ENCODE peak calls at places on chromosomes 5 and 9, in six cellular contexts. One of them, this sample, is unnamed.

GRCh38 chr5:53820802-53821171 is 260.3 kb downstream of the NDUFS4 start:
- DNase-seq in CD8-positive, alpha-beta T cell: no peak
- DNase-seq in cardiac muscle cell: no peak
- DNase-seq in A549: no peak
- DNase-seq in ovary: no peak
- DNase-seq in heart left ventricle: no peak
- DNase-seq in this sample: no peak

GRCh38 chr5:176781638-176782570 is 28.5 kb upstream of the UNC5A start:
- DNase-seq in CD8-positive, alpha-beta T cell: no peak
- DNase-seq in cardiac muscle cell: no peak
- DNase-seq in A549: no peak
- DNase-seq in ovary: no peak
- DNase-seq in heart left ventricle: no peak
- DNase-seq in this sample: no peak

GRCh38 chr5:10330511-10331105 is 22.9 kb upstream of the MARCHF6 start:
- DNase-seq in CD8-positive, alpha-beta T cell: no peak
- DNase-seq in cardiac muscle cell: no peak
- DNase-seq in A549: no peak
- DNase-seq in ovary: no peak
- DNase-seq in heart left ventricle: no peak
- DNase-seq in this sample: no peak

GRCh38 chr9:136285501-136286358 is 18.2 kb downstream of the CCDC187 start:
- DNase-seq in CD8-positive, alpha-beta T cell: no peak
- DNase-seq in cardiac muscle cell: no peak
- DNase-seq in A549: no peak
- DNase-seq in ovary: no peak
- DNase-seq in heart left ventricle: peak; percentile 51
- DNase-seq in this sample: no peak

GRCh38 chr9:279674-280073 is 65.0 kb downstream of the DOCK8 start:
- DNase-seq in CD8-positive, alpha-beta T cell: no peak
- DNase-seq in cardiac muscle cell: no peak
- DNase-seq in A549: no peak
- DNase-seq in ovary: no peak
- DNase-seq in heart left ventricle: no peak
- DNase-seq in this sample: no peak

GRCh38 chr5:159814810-159815585 is 101.3 kb upstream of the ADRA1B start:
- DNase-seq in CD8-positive, alpha-beta T cell: no peak
- DNase-seq in cardiac muscle cell: no peak
- DNase-seq in A549: peak; percentile 57
- DNase-seq in ovary: no peak
- DNase-seq in heart left ventricle: no peak
- DNase-seq in this sample: no peak

GRCh38 chr9:7879551-7880245 is 80.1 kb upstream of the DMAC1 start:
- DNase-seq in CD8-positive, alpha-beta T cell: no peak
- DNase-seq in cardiac muscle cell: no peak
- DNase-seq in A549: no peak
- DNase-seq in ovary: no peak
- DNase-seq in heart left ventricle: no peak
- DNase-seq in this sample: no peak

GRCh38 chr9:128225770-128226753 is 22.9 kb downstream of the DNM1 start:
- DNase-seq in CD8-positive, alpha-beta T cell: no peak
- DNase-seq in cardiac muscle cell: no peak
- DNase-seq in A549: no peak
- DNase-seq in ovary: no peak
- DNase-seq in heart left ventricle: no peak
- DNase-seq in this sample: no peak

GRCh38 chr5:16791036-16791705 is 144.9 kb downstream of the MYO10 start:
- DNase-seq in CD8-positive, alpha-beta T cell: no peak
- DNase-seq in cardiac muscle cell: peak; percentile 76
- DNase-seq in A549: peak; percentile 64
- DNase-seq in ovary: no peak
- DNase-seq in heart left ventricle: no peak
- DNase-seq in this sample: no peak

GRCh38 chr9:135501261-135502167 is 1.0 kb downstream of the MRPS2 start:
- DNase-seq in CD8-positive, alpha-beta T cell: no peak
- DNase-seq in cardiac muscle cell: no peak
- DNase-seq in A549: peak; percentile 71
- DNase-seq in ovary: no peak
- DNase-seq in heart left ventricle: peak; percentile 46
- DNase-seq in this sample: no peak

DNA sequence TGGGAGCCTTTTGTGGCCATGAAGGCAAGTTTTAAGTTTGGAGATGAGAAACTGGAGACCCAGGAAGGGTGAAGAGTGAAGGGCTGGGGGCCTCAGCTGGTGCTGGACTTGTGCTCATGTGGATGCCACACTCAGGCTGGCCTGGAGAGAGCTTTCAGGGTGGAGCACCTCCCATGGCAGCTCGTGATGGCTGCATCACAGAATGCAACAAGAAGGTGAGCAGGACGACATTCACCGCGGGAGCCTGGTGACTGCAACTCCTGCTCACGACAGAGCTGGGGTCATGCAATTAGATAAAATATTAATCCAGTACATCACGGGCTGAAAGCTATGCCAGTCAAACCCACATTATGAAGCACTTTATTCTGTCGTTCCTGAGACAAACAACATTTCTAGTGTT is 59.7 kb downstream of the SEMA4D start:
- DNase-seq in CD8-positive, alpha-beta T cell: no peak
- DNase-seq in cardiac muscle cell: no peak
- DNase-seq in A549: no peak
- DNase-seq in ovary: no peak
- DNase-seq in heart left ventricle: peak; percentile 12
- DNase-seq in this sample: no peak
- TF ChIP-seq CTCF in CD8-positive, alpha-beta T cell: no peak
- TF ChIP-seq CTCF in cardiac muscle cell: no peak
- TF ChIP-seq CTCF in A549: no peak
- TF ChIP-seq CTCF in ovary: no peak
- TF ChIP-seq CTCF in heart left ventricle: no peak
- TF ChIP-seq CTCF in this sample: no peak

GRCh38 chr9:113221800-113222481 is 597 bp downstream of the SLC31A1 start:
- DNase-seq in CD8-positive, alpha-beta T cell: no peak
- DNase-seq in cardiac muscle cell: no peak
- DNase-seq in A549: no peak
- DNase-seq in ovary: no peak
- DNase-seq in heart left ventricle: no peak
- DNase-seq in this sample: no peak

GRCh38 chr9:113219186-113219936 is 1.7 kb downstream of the FKBP15 start:
- DNase-seq in CD8-positive, alpha-beta T cell: no peak
- DNase-seq in cardiac muscle cell: no peak
- DNase-seq in A549: no peak
- DNase-seq in ovary: no peak
- DNase-seq in heart left ventricle: no peak
- DNase-seq in this sample: no peak

GRCh38 chr9:113221003-113221799 is at the start of the genes FKBP15 and SLC31A1:
- DNase-seq in CD8-positive, alpha-beta T cell: peak; percentile 91
- DNase-seq in cardiac muscle cell: peak; percentile 99
- DNase-seq in A549: peak; percentile 99
- DNase-seq in ovary: peak; percentile 98
- DNase-seq in heart left ventricle: peak; percentile 98
- DNase-seq in this sample: peak; percentile 97

GRCh38 chr9:113220467-113221002 is 542 bp downstream of the FKBP15 start:
- DNase-seq in CD8-positive, alpha-beta T cell: no peak
- DNase-seq in cardiac muscle cell: peak; percentile 8
- DNase-seq in A549: no peak
- DNase-seq in ovary: no peak
- DNase-seq in heart left ventricle: no peak
- DNase-seq in this sample: no peak

DNA sequence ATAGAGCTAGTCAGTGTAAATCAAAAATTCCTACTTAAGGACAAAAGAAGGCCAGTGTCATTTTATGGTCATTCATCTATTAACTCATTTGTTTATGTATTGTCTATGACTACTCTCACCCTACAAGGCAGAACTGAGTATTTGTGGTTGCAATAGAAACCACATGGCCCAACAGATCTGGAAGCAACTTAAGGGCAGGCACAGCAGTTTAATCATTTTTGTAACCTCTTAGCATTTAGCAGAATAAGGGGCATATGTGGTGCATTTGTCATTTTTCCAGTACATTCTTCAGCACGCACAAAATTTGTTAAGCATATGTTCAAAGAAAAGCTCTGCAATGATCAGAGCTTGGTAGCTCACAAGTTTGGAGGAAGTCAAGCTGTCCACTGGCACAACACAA is 1.1 kb downstream of the FKBP15 start:
- DNase-seq in CD8-positive, alpha-beta T cell: no peak
- DNase-seq in cardiac muscle cell: peak; percentile 29
- DNase-seq in A549: no peak
- DNase-seq in ovary: no peak
- DNase-seq in heart left ventricle: no peak
- DNase-seq in this sample: no peak
- H3K27ac ChIP-seq in CD8-positive, alpha-beta T cell: no peak overlapping the region
- H3K27ac ChIP-seq in cardiac muscle cell: no peak overlapping the region
- H3K27ac ChIP-seq in A549: no peak overlapping the region
- H3K27ac ChIP-seq in ovary: no peak overlapping the region
- H3K27ac ChIP-seq in heart left ventricle: no peak overlapping the region
- H3K27ac ChIP-seq in this sample: no peak overlapping the region

GRCh38 chr5:123180676-123181393 is 91.8 kb downstream of the PRDM6 start:
- DNase-seq in CD8-positive, alpha-beta T cell: no peak
- DNase-seq in cardiac muscle cell: no peak
- DNase-seq in A549: no peak
- DNase-seq in ovary: no peak
- DNase-seq in heart left ventricle: no peak
- DNase-seq in this sample: no peak
- H3K4me1 ChIP-seq in CD8-positive, alpha-beta T cell: no peaks in the 10 kb centered on the region
- H3K4me1 ChIP-seq in cardiac muscle cell: peaks cover 27% of the 10 kb centered on the region
- H3K4me1 ChIP-seq in A549: no peaks in the 10 kb centered on the region
- H3K4me1 ChIP-seq in ovary: peaks cover 2% of the 10 kb centered on the region
- H3K4me1 ChIP-seq in heart left ventricle: no peaks in the 10 kb centered on the region
- H3K4me1 ChIP-seq in this sample: no peaks in the 10 kb centered on the region

GRCh38 chr9:109780453-109781033 is 545 bp downstream of the PALM2AKAP2 start:
- DNase-seq in CD8-positive, alpha-beta T cell: no peak
- DNase-seq in cardiac muscle cell: peak; percentile 21
- DNase-seq in A549: no peak
- DNase-seq in ovary: no peak
- DNase-seq in heart left ventricle: no peak
- DNase-seq in this sample: no peak

GRCh38 chr9:109781541-109782197 is 1.7 kb downstream of the PALM2AKAP2 start:
- DNase-seq in CD8-positive, alpha-beta T cell: no peak
- DNase-seq in cardiac muscle cell: no peak
- DNase-seq in A549: no peak
- DNase-seq in ovary: no peak
- DNase-seq in heart left ventricle: no peak
- DNase-seq in this sample: no peak

GRCh38 chr9:109776391-109776790 is 3.6 kb upstream of the PALM2AKAP2 start:
- DNase-seq in CD8-positive, alpha-beta T cell: no peak
- DNase-seq in cardiac muscle cell: no peak
- DNase-seq in A549: no peak
- DNase-seq in ovary: no peak
- DNase-seq in heart left ventricle: no peak
- DNase-seq in this sample: no peak

GRCh38 chr9:109781086-109781485 is 1.1 kb downstream of the PALM2AKAP2 start:
- DNase-seq in CD8-positive, alpha-beta T cell: no peak
- DNase-seq in cardiac muscle cell: peak; percentile 25
- DNase-seq in A549: no peak
- DNase-seq in ovary: no peak
- DNase-seq in heart left ventricle: no peak
- DNase-seq in this sample: no peak

GRCh38 chr9:109779711-109780452 is at the start of gene PALM2AKAP2:
- DNase-seq in CD8-positive, alpha-beta T cell: no peak
- DNase-seq in cardiac muscle cell: peak; percentile 77
- DNase-seq in A549: peak; percentile 43
- DNase-seq in ovary: peak; percentile 60
- DNase-seq in heart left ventricle: peak; percentile 86
- DNase-seq in this sample: peak; percentile 7
- TF ChIP-seq CTCF in CD8-positive, alpha-beta T cell: no peak
- TF ChIP-seq CTCF in cardiac muscle cell: peak; percentile 27
- TF ChIP-seq CTCF in A549: peak; percentile 43
- TF ChIP-seq CTCF in ovary: no peak
- TF ChIP-seq CTCF in heart left ventricle: peak; percentile 23
- TF ChIP-seq CTCF in this sample: no peak